ENCODE peak calls at places on chromosomes 1 and 21, in eight cellular contexts. One of them, this sample, is unnamed. For H3K4me1 and H3K27me3, the result is how much of the 10 kb centered on the place peaks cover.

GRCh38 chr1:177589166-177589565 is 380.7 kb downstream of the SEC16B start:
- DNase-seq in neural progenitor cell: no peak
- DNase-seq in CD8-positive, alpha-beta memory T cell: no peak
- DNase-seq in tibial nerve: no peak
- DNase-seq in pancreas: no peak
- DNase-seq in ovary: no peak
- DNase-seq in cardiac muscle cell: no peak
- DNase-seq in tibial artery: no peak
- DNase-seq in this sample: no peak

GRCh38 chr1:211684331-211684730 is 8.9 kb upstream of the NEK2 start:
- DNase-seq in ovary: no peak
- DNase-seq in tibial nerve: no peak
- DNase-seq in cardiac muscle cell: no peak
- DNase-seq in pancreas: no peak
- DNase-seq in neural progenitor cell: no peak
- DNase-seq in tibial artery: no peak
- DNase-seq in CD8-positive, alpha-beta memory T cell: no peak
- DNase-seq in this sample: no peak

GRCh38 chr21:29771491-29772066 is 168.2 kb downstream of the GRIK1 start:
- DNase-seq in tibial artery: no peak
- DNase-seq in CD8-positive, alpha-beta memory T cell: no peak
- DNase-seq in neural progenitor cell: no peak
- DNase-seq in pancreas: no peak
- DNase-seq in ovary: no peak
- DNase-seq in tibial nerve: no peak
- DNase-seq in cardiac muscle cell: no peak
- DNase-seq in this sample: no peak

GRCh38 chr1:163094589-163094988 is 25.4 kb downstream of the RGS4 start:
- DNase-seq in cardiac muscle cell: no peak
- DNase-seq in CD8-positive, alpha-beta memory T cell: no peak
- DNase-seq in neural progenitor cell: peak
- DNase-seq in pancreas: no peak
- DNase-seq in tibial nerve: no peak
- DNase-seq in tibial artery: no peak
- DNase-seq in ovary: no peak
- DNase-seq in this sample: no peak

GRCh38 chr1:7262611-7263010 is 477.4 kb downstream of the CAMTA1 start:
- DNase-seq in ovary: no peak
- DNase-seq in CD8-positive, alpha-beta memory T cell: no peak
- DNase-seq in tibial artery: no peak
- DNase-seq in cardiac muscle cell: no peak
- DNase-seq in neural progenitor cell: no peak
- DNase-seq in tibial nerve: no peak
- DNase-seq in pancreas: no peak
- DNase-seq in this sample: no peak

GRCh38 chr1:53945183-53945432 is 391 bp downstream of the IFT25 start:
- DNase-seq in CD8-positive, alpha-beta memory T cell: no peak
- DNase-seq in neural progenitor cell: no peak
- DNase-seq in tibial nerve: no peak
- DNase-seq in ovary: no peak
- DNase-seq in tibial artery: no peak
- DNase-seq in cardiac muscle cell: no peak
- DNase-seq in pancreas: no peak
- DNase-seq in this sample: no peak

GRCh38 chr1:15579683-15580047 is 5.2 kb downstream of the AGMAT start:
- DNase-seq in pancreas: no peak
- DNase-seq in neural progenitor cell: peak
- DNase-seq in CD8-positive, alpha-beta memory T cell: no peak
- DNase-seq in tibial artery: no peak
- DNase-seq in ovary: no peak
- DNase-seq in cardiac muscle cell: no peak
- DNase-seq in tibial nerve: no peak
- DNase-seq in this sample: no peak

GRCh38 chr1:25757151-25757845 is 42.7 kb upstream of the SELENON start:
- DNase-seq in CD8-positive, alpha-beta memory T cell: no peak
- DNase-seq in tibial nerve: no peak
- DNase-seq in tibial artery: no peak
- DNase-seq in cardiac muscle cell: no peak
- DNase-seq in neural progenitor cell: no peak
- DNase-seq in ovary: no peak
- DNase-seq in pancreas: no peak
- DNase-seq in this sample: no peak

GRCh38 chr21:38780879-38781278 is 24.9 kb upstream of the ETS2 start:
- DNase-seq in tibial nerve: no peak
- DNase-seq in CD8-positive, alpha-beta memory T cell: no peak
- DNase-seq in ovary: no peak
- DNase-seq in cardiac muscle cell: no peak
- DNase-seq in neural progenitor cell: no peak
- DNase-seq in pancreas: no peak
- DNase-seq in tibial artery: no peak
- DNase-seq in this sample: no peak

GRCh38 chr1:207805841-207806421 is 54.1 kb downstream of the CD46 start:
- DNase-seq in tibial nerve: peak
- DNase-seq in neural progenitor cell: no peak
- DNase-seq in CD8-positive, alpha-beta memory T cell: no peak
- DNase-seq in tibial artery: peak
- DNase-seq in ovary: peak
- DNase-seq in cardiac muscle cell: no peak
- DNase-seq in pancreas: peak
- DNase-seq in this sample: peak

GRCh38 chr1:53376742-53377437 is 49.0 kb upstream of the LRP8 start:
- DNase-seq in neural progenitor cell: no peak
- DNase-seq in pancreas: no peak
- DNase-seq in tibial artery: peak
- DNase-seq in cardiac muscle cell: no peak
- DNase-seq in tibial nerve: no peak
- DNase-seq in CD8-positive, alpha-beta memory T cell: no peak
- DNase-seq in ovary: no peak
- DNase-seq in this sample: no peak

GRCh38 chr1:93963585-93963984 is 54.4 kb upstream of the GCLM start:
- DNase-seq in tibial nerve: no peak
- DNase-seq in ovary: no peak
- DNase-seq in neural progenitor cell: no peak
- DNase-seq in CD8-positive, alpha-beta memory T cell: no peak
- DNase-seq in pancreas: no peak
- DNase-seq in cardiac muscle cell: no peak
- DNase-seq in tibial artery: no peak
- DNase-seq in this sample: no peak

GRCh38 chr1:54650417-54650816 is 8.8 kb downstream of the MROH7 start:
- DNase-seq in CD8-positive, alpha-beta memory T cell: no peak
- DNase-seq in pancreas: no peak
- DNase-seq in tibial artery: no peak
- DNase-seq in neural progenitor cell: no peak
- DNase-seq in tibial nerve: no peak
- DNase-seq in cardiac muscle cell: no peak
- DNase-seq in ovary: no peak
- DNase-seq in this sample: no peak

GRCh38 chr1:40317394-40318074 is 448 bp upstream of the COL9A2 start:
- DNase-seq in tibial nerve: no peak
- DNase-seq in ovary: no peak
- DNase-seq in CD8-positive, alpha-beta memory T cell: no peak
- DNase-seq in neural progenitor cell: peak
- DNase-seq in pancreas: no peak
- DNase-seq in tibial artery: no peak
- DNase-seq in cardiac muscle cell: no peak
- DNase-seq in this sample: no peak

GRCh38 chr21:14545906-14546480 is at the start of gene SAMSN1:
- DNase-seq in tibial artery: no peak
- DNase-seq in cardiac muscle cell: no peak
- DNase-seq in ovary: no peak
- DNase-seq in neural progenitor cell: no peak
- DNase-seq in pancreas: no peak
- DNase-seq in tibial nerve: no peak
- DNase-seq in CD8-positive, alpha-beta memory T cell: peak
- DNase-seq in this sample: no peak

GRCh38 chr21:32474179-32475059 is 61.9 kb downstream of the EVA1C start:
- DNase-seq in CD8-positive, alpha-beta memory T cell: no peak
- DNase-seq in cardiac muscle cell: no peak
- DNase-seq in pancreas: no peak
- DNase-seq in tibial artery: peak
- DNase-seq in ovary: no peak
- DNase-seq in neural progenitor cell: no peak
- DNase-seq in tibial nerve: no peak
- DNase-seq in this sample: no peak

GRCh38 chr1:85801520-85801919 is 93.3 kb upstream of the ZNHIT6 start:
- DNase-seq in CD8-positive, alpha-beta memory T cell: no peak
- DNase-seq in pancreas: no peak
- DNase-seq in cardiac muscle cell: no peak
- DNase-seq in ovary: no peak
- DNase-seq in neural progenitor cell: no peak
- DNase-seq in tibial artery: no peak
- DNase-seq in tibial nerve: no peak
- DNase-seq in this sample: no peak

GRCh38 chr1:48777219-48777895 is 666 bp upstream of the BEND5 start:
- DNase-seq in ovary: peak
- DNase-seq in CD8-positive, alpha-beta memory T cell: no peak
- DNase-seq in neural progenitor cell: peak
- DNase-seq in cardiac muscle cell: peak
- DNase-seq in tibial nerve: no peak
- DNase-seq in pancreas: no peak
- DNase-seq in tibial artery: no peak
- DNase-seq in this sample: no peak

GRCh38 chr1:239979469-239979868 is 112.2 kb upstream of the FMN2 start:
- DNase-seq in CD8-positive, alpha-beta memory T cell: no peak
- DNase-seq in cardiac muscle cell: no peak
- DNase-seq in tibial nerve: no peak
- DNase-seq in pancreas: no peak
- DNase-seq in tibial artery: no peak
- DNase-seq in neural progenitor cell: no peak
- DNase-seq in ovary: no peak
- DNase-seq in this sample: no peak

GRCh38 chr1:46041974-46042373 is 90.5 kb downstream of the PIK3R3 start:
- DNase-seq in CD8-positive, alpha-beta memory T cell: no peak
- DNase-seq in pancreas: no peak
- DNase-seq in tibial nerve: no peak
- DNase-seq in ovary: peak
- DNase-seq in tibial artery: no peak
- DNase-seq in cardiac muscle cell: no peak
- DNase-seq in neural progenitor cell: no peak
- DNase-seq in this sample: no peak

GRCh38 chr1:199862047-199862446 is 165.5 kb upstream of the NR5A2 start:
- DNase-seq in tibial nerve: no peak
- DNase-seq in CD8-positive, alpha-beta memory T cell: no peak
- DNase-seq in pancreas: no peak
- DNase-seq in tibial artery: no peak
- DNase-seq in cardiac muscle cell: no peak
- DNase-seq in neural progenitor cell: no peak
- DNase-seq in ovary: no peak
- DNase-seq in this sample: no peak

GRCh38 chr1:77347646-77348045 is 65.8 kb downstream of the AK5 start:
- DNase-seq in pancreas: no peak
- DNase-seq in cardiac muscle cell: no peak
- DNase-seq in CD8-positive, alpha-beta memory T cell: no peak
- DNase-seq in tibial artery: no peak
- DNase-seq in tibial nerve: no peak
- DNase-seq in neural progenitor cell: no peak
- DNase-seq in ovary: no peak
- DNase-seq in this sample: peak

GRCh38 chr1:150213170-150214098 is 22.5 kb downstream of the ANP32E start:
- DNase-seq in tibial nerve: peak
- DNase-seq in cardiac muscle cell: peak
- DNase-seq in CD8-positive, alpha-beta memory T cell: peak
- DNase-seq in tibial artery: peak
- DNase-seq in pancreas: peak
- DNase-seq in neural progenitor cell: peak
- DNase-seq in ovary: peak
- DNase-seq in this sample: peak

GRCh38 chr1:105172803-105173202 is 1423.1 kb downstream of the AMY1C start:
- DNase-seq in tibial artery: no peak
- DNase-seq in neural progenitor cell: peak
- DNase-seq in pancreas: no peak
- DNase-seq in cardiac muscle cell: peak
- DNase-seq in tibial nerve: no peak
- DNase-seq in CD8-positive, alpha-beta memory T cell: no peak
- DNase-seq in ovary: no peak
- DNase-seq in this sample: no peak

GRCh38 chr1:8870605-8871538 is 7.6 kb downstream of the ENO1 start:
- DNase-seq in CD8-positive, alpha-beta memory T cell: no peak
- DNase-seq in tibial nerve: no peak
- DNase-seq in tibial artery: no peak
- DNase-seq in neural progenitor cell: no peak
- DNase-seq in cardiac muscle cell: no peak
- DNase-seq in ovary: no peak
- DNase-seq in pancreas: no peak
- DNase-seq in this sample: no peak
- H3K4me1 ChIP-seq in CD8-positive, alpha-beta memory T cell: under half
- H3K4me1 ChIP-seq in tibial nerve: under half
- H3K4me1 ChIP-seq in tibial artery: under half
- H3K4me1 ChIP-seq in neural progenitor cell: under half
- H3K4me1 ChIP-seq in cardiac muscle cell: under half
- H3K4me1 ChIP-seq in ovary: under half
- H3K4me1 ChIP-seq in pancreas: under half
- H3K4me1 ChIP-seq in this sample: under half

DNA sequence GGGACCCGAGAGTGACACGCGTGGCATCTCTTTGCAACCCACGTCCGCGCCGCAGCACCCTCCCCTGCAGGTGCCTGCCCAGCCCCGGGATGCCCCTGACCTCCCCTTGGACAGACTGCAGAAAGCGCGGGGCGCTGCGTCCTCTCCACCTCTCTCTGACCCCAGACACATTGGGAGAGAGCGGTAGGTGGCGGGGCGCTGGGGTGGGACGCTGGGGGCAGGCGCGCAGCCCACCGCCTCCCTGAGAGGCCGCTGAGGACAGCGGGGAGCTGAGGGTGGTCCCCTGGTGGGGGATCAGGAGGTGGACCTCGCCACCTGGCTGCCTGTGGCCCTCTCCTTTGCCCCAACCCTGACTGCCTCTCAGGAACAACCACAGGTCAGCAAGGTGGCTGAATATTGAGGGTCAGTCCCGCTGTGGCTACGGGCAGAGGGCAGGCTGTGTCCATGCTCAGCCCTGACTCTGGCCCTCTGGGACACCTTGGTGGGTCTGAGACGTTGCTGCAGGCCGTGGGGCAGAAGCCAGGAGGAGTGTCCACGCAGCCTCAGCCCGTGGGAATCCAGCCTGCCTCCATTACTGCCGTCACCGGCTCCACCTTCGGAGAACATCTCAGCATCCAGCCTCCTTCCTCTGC is 761 bp upstream of the UBE2J2 start:
- DNase-seq in pancreas: no peak
- DNase-seq in tibial nerve: no peak
- DNase-seq in tibial artery: no peak
- DNase-seq in CD8-positive, alpha-beta memory T cell: no peak
- DNase-seq in cardiac muscle cell: no peak
- DNase-seq in neural progenitor cell: no peak
- DNase-seq in ovary: no peak
- DNase-seq in this sample: no peak
- H3K27ac ChIP-seq in pancreas: peak
- H3K27ac ChIP-seq in tibial nerve: peak
- H3K27ac ChIP-seq in tibial artery: peak
- H3K27ac ChIP-seq in CD8-positive, alpha-beta memory T cell: peak
- H3K27ac ChIP-seq in cardiac muscle cell: peak
- H3K27ac ChIP-seq in neural progenitor cell: no peak
- H3K27ac ChIP-seq in ovary: peak
- H3K27ac ChIP-seq in this sample: peak

GRCh38 chr1:114201486-114201885 is 47.8 kb upstream of the SYT6 start:
- DNase-seq in ovary: no peak
- DNase-seq in tibial nerve: no peak
- DNase-seq in pancreas: no peak
- DNase-seq in neural progenitor cell: no peak
- DNase-seq in CD8-positive, alpha-beta memory T cell: no peak
- DNase-seq in tibial artery: no peak
- DNase-seq in cardiac muscle cell: no peak
- DNase-seq in this sample: no peak
- H3K27me3 ChIP-seq in ovary: under half
- H3K27me3 ChIP-seq in tibial nerve: under half
- H3K27me3 ChIP-seq in pancreas: under half
- H3K27me3 ChIP-seq in neural progenitor cell: under half
- H3K27me3 ChIP-seq in CD8-positive, alpha-beta memory T cell: under half
- H3K27me3 ChIP-seq in tibial artery: under half
- H3K27me3 ChIP-seq in cardiac muscle cell: under half
- H3K27me3 ChIP-seq in this sample: under half

GRCh38 chr1:1432566-1432950 is 2.9 kb upstream of the VWA1 start:
- DNase-seq in neural progenitor cell: no peak
- DNase-seq in pancreas: peak
- DNase-seq in CD8-positive, alpha-beta memory T cell: no peak
- DNase-seq in tibial nerve: no peak
- DNase-seq in cardiac muscle cell: no peak
- DNase-seq in tibial artery: no peak
- DNase-seq in ovary: no peak
- DNase-seq in this sample: no peak
- H3K4me1 ChIP-seq in neural progenitor cell: half or more
- H3K4me1 ChIP-seq in pancreas: half or more
- H3K4me1 ChIP-seq in CD8-positive, alpha-beta memory T cell: under half
- H3K4me1 ChIP-seq in tibial nerve: under half
- H3K4me1 ChIP-seq in cardiac muscle cell: under half
- H3K4me1 ChIP-seq in tibial artery: under half
- H3K4me1 ChIP-seq in ovary: half or more
- H3K4me1 ChIP-seq in this sample: under half